ENCODE peak calls at places on chromosomes 5 and 9, in four cellular contexts. A is NCI-H748 treated with DMSO at 0.1 percent for 48 hours, J is AG08395, V is AG08396. Q is an unnamed sample.

GRCh38 chr5:14587143-14587542 is 5.6 kb downstream of the OTULINL start:
- DNase-seq in A (no peak), V (no peak), J (no peak), Q (no peak)

GRCh38 chr9:76453785-76454184 is 5.2 kb upstream of the GCNT1 start:
- DNase-seq in A (no peak), J (peak), V (no peak), Q (peak)

GRCh38 chr9:111891910-111892499 is 4.6 kb upstream of the UGCG start:
- DNase-seq in A (peak), V (peak), J (no peak), Q (no peak)

GRCh38 chr5:93585054-93585751 is 2.2 kb downstream of the NR2F1 start:
- DNase-seq in V (no peak), J (no peak), A (no peak), Q (peak)

GRCh38 chr9:109766351-109766750 is 13.6 kb upstream of the PALM2AKAP2 start:
- DNase-seq in V (peak), A (no peak), J (peak), Q (peak)

GRCh38 chr5:37660319-37660718 is 179.5 kb downstream of the GDNF start:
- DNase-seq in J (no peak), V (no peak), A (no peak), Q (no peak)

GRCh38 chr9:73575661-73576060 is 424.0 kb downstream of the ANXA1 start:
- DNase-seq in J (no peak), V (no peak), A (no peak), Q (no peak)

GRCh38 chr5:139207302-139208000 is 9.3 kb upstream of the SIL1 start:
- DNase-seq in V (no peak), J (no peak), A (no peak), Q (no peak)

GRCh38 chr9:127057970-127058644 is 64.3 kb downstream of the ANGPTL2 start:
- DNase-seq in V (peak), J (peak), A (no peak), Q (no peak)

GRCh38 chr5:366541-367357 is 45.2 kb downstream of the AHRR start:
- DNase-seq in J (no peak), V (no peak), A (no peak), Q (no peak)

GRCh38 chr5:143614831-143615230 is 197.1 kb upstream of the HMHB1 start:
- DNase-seq in V (no peak), A (no peak), J (no peak), Q (no peak)

GRCh38 chr9:133815781-133816180 is 77.6 kb upstream of the SARDH start:
- DNase-seq in J (no peak), V (no peak), A (no peak), Q (no peak)

GRCh38 chr9:114454652-114455051 is 50.6 kb downstream of the WHRN start:
- DNase-seq in V (no peak), J (no peak), A (no peak), Q (no peak)

GRCh38 chr5:83265318-83265717 is 188.0 kb downstream of the XRCC4 start:
- DNase-seq in V (peak), A (peak), J (no peak), Q (no peak)

GRCh38 chr5:110785356-110785755 is 46.5 kb downstream of the SLC25A46 start:
- DNase-seq in A (no peak), J (no peak), V (peak), Q (no peak)

GRCh38 chr5:66143473-66144073 is 527 bp upstream of the SREK1 start:
- DNase-seq in A (peak), V (no peak), J (peak), Q (no peak)